ENCODE peak calls at places on chromosomes 13 and 19, in ten cellular contexts. One of them, this sample, is unnamed.

GRCh38 chr19:46724468-46724867 is 7.6 kb upstream of the PRKD2 start:
- DNase-seq in fibroblast of lung: no peak
- DNase-seq in effector memory CD4-positive, alpha-beta T cell: no peak
- DNase-seq in nucleus accumbens: no peak
- DNase-seq in CD4-positive, alpha-beta T cell: no peak
- DNase-seq in GM12865: no peak
- DNase-seq in anterior cingulate cortex: peak
- DNase-seq in tibial artery: no peak
- DNase-seq in kidney tubule cell: no peak
- DNase-seq in CD4-positive, CD25-positive, alpha-beta regulatory T cell: no peak
- DNase-seq in this sample: no peak

GRCh38 chr19:16025108-16026101 is 50.9 kb upstream of the TPM4 start:
- DNase-seq in fibroblast of lung: peak
- DNase-seq in effector memory CD4-positive, alpha-beta T cell: no peak
- DNase-seq in nucleus accumbens: no peak
- DNase-seq in CD4-positive, alpha-beta T cell: no peak
- DNase-seq in GM12865: peak
- DNase-seq in anterior cingulate cortex: no peak
- DNase-seq in tibial artery: no peak
- DNase-seq in kidney tubule cell: peak
- DNase-seq in CD4-positive, CD25-positive, alpha-beta regulatory T cell: no peak
- DNase-seq in this sample: no peak

GRCh38 chr13:43663474-43664090 is 123.2 kb downstream of the ENOX1 start:
- DNase-seq in fibroblast of lung: peak
- DNase-seq in effector memory CD4-positive, alpha-beta T cell: no peak
- DNase-seq in nucleus accumbens: no peak
- DNase-seq in CD4-positive, alpha-beta T cell: no peak
- DNase-seq in GM12865: no peak
- DNase-seq in anterior cingulate cortex: no peak
- DNase-seq in tibial artery: no peak
- DNase-seq in kidney tubule cell: peak
- DNase-seq in CD4-positive, CD25-positive, alpha-beta regulatory T cell: no peak
- DNase-seq in this sample: no peak

GRCh38 chr19:43505941-43506340 is 1.4 kb upstream of the PHLDB3 start:
- DNase-seq in fibroblast of lung: no peak
- DNase-seq in effector memory CD4-positive, alpha-beta T cell: no peak
- DNase-seq in nucleus accumbens: no peak
- DNase-seq in CD4-positive, alpha-beta T cell: no peak
- DNase-seq in GM12865: no peak
- DNase-seq in anterior cingulate cortex: no peak
- DNase-seq in tibial artery: no peak
- DNase-seq in kidney tubule cell: no peak
- DNase-seq in CD4-positive, CD25-positive, alpha-beta regulatory T cell: peak
- DNase-seq in this sample: no peak

GRCh38 chr19:2003901-2004300 is 11.6 kb downstream of the BTBD2 start:
- DNase-seq in fibroblast of lung: no peak
- DNase-seq in effector memory CD4-positive, alpha-beta T cell: no peak
- DNase-seq in nucleus accumbens: no peak
- DNase-seq in CD4-positive, alpha-beta T cell: no peak
- DNase-seq in GM12865: no peak
- DNase-seq in anterior cingulate cortex: no peak
- DNase-seq in tibial artery: no peak
- DNase-seq in kidney tubule cell: no peak
- DNase-seq in CD4-positive, CD25-positive, alpha-beta regulatory T cell: no peak
- DNase-seq in this sample: no peak

GRCh38 chr19:48330012-48330681 is 4.8 kb downstream of the EMP3 start:
- DNase-seq in fibroblast of lung: no peak
- DNase-seq in effector memory CD4-positive, alpha-beta T cell: peak
- DNase-seq in nucleus accumbens: peak
- DNase-seq in CD4-positive, alpha-beta T cell: peak
- DNase-seq in GM12865: peak
- DNase-seq in anterior cingulate cortex: peak
- DNase-seq in tibial artery: peak
- DNase-seq in kidney tubule cell: peak
- DNase-seq in CD4-positive, CD25-positive, alpha-beta regulatory T cell: peak
- DNase-seq in this sample: peak

GRCh38 chr13:110984392-110984791 is 69.5 kb upstream of the ANKRD10 start:
- DNase-seq in fibroblast of lung: peak
- DNase-seq in effector memory CD4-positive, alpha-beta T cell: no peak
- DNase-seq in nucleus accumbens: no peak
- DNase-seq in CD4-positive, alpha-beta T cell: no peak
- DNase-seq in GM12865: no peak
- DNase-seq in anterior cingulate cortex: no peak
- DNase-seq in tibial artery: no peak
- DNase-seq in kidney tubule cell: no peak
- DNase-seq in CD4-positive, CD25-positive, alpha-beta regulatory T cell: no peak
- DNase-seq in this sample: no peak

GRCh38 chr13:42990147-42990990 is 1.7 kb downstream of the EPSTI1 start:
- DNase-seq in fibroblast of lung: peak
- DNase-seq in effector memory CD4-positive, alpha-beta T cell: no peak
- DNase-seq in nucleus accumbens: no peak
- DNase-seq in CD4-positive, alpha-beta T cell: no peak
- DNase-seq in GM12865: peak
- DNase-seq in anterior cingulate cortex: no peak
- DNase-seq in tibial artery: no peak
- DNase-seq in kidney tubule cell: no peak
- DNase-seq in CD4-positive, CD25-positive, alpha-beta regulatory T cell: peak
- DNase-seq in this sample: no peak

GRCh38 chr13:33744589-33745369 is 73.2 kb upstream of the RFC3 start:
- DNase-seq in fibroblast of lung: no peak
- DNase-seq in effector memory CD4-positive, alpha-beta T cell: no peak
- DNase-seq in nucleus accumbens: no peak
- DNase-seq in CD4-positive, alpha-beta T cell: no peak
- DNase-seq in GM12865: peak
- DNase-seq in anterior cingulate cortex: no peak
- DNase-seq in tibial artery: no peak
- DNase-seq in kidney tubule cell: no peak
- DNase-seq in CD4-positive, CD25-positive, alpha-beta regulatory T cell: no peak
- DNase-seq in this sample: no peak

GRCh38 chr19:13401388-13401787 is 104.9 kb downstream of the CACNA1A start:
- DNase-seq in fibroblast of lung: peak
- DNase-seq in effector memory CD4-positive, alpha-beta T cell: no peak
- DNase-seq in nucleus accumbens: no peak
- DNase-seq in CD4-positive, alpha-beta T cell: no peak
- DNase-seq in GM12865: peak
- DNase-seq in anterior cingulate cortex: no peak
- DNase-seq in tibial artery: no peak
- DNase-seq in kidney tubule cell: peak
- DNase-seq in CD4-positive, CD25-positive, alpha-beta regulatory T cell: peak
- DNase-seq in this sample: no peak

GRCh38 chr13:113582841-113583631 is 1.5 kb upstream of the TFDP1 start:
- DNase-seq in fibroblast of lung: no peak
- DNase-seq in effector memory CD4-positive, alpha-beta T cell: no peak
- DNase-seq in nucleus accumbens: no peak
- DNase-seq in CD4-positive, alpha-beta T cell: no peak
- DNase-seq in GM12865: no peak
- DNase-seq in anterior cingulate cortex: no peak
- DNase-seq in tibial artery: peak
- DNase-seq in kidney tubule cell: no peak
- DNase-seq in CD4-positive, CD25-positive, alpha-beta regulatory T cell: no peak
- DNase-seq in this sample: no peak

GRCh38 chr13:113049981-113050380 is 55.6 kb upstream of the F7 start:
- DNase-seq in fibroblast of lung: no peak
- DNase-seq in effector memory CD4-positive, alpha-beta T cell: no peak
- DNase-seq in nucleus accumbens: no peak
- DNase-seq in CD4-positive, alpha-beta T cell: no peak
- DNase-seq in GM12865: no peak
- DNase-seq in anterior cingulate cortex: no peak
- DNase-seq in tibial artery: no peak
- DNase-seq in kidney tubule cell: no peak
- DNase-seq in CD4-positive, CD25-positive, alpha-beta regulatory T cell: no peak
- DNase-seq in this sample: no peak

GRCh38 chr13:48679941-48680630 is 26.4 kb downstream of the CYSLTR2 start:
- DNase-seq in fibroblast of lung: no peak
- DNase-seq in effector memory CD4-positive, alpha-beta T cell: no peak
- DNase-seq in nucleus accumbens: no peak
- DNase-seq in CD4-positive, alpha-beta T cell: no peak
- DNase-seq in GM12865: no peak
- DNase-seq in anterior cingulate cortex: no peak
- DNase-seq in tibial artery: no peak
- DNase-seq in kidney tubule cell: no peak
- DNase-seq in CD4-positive, CD25-positive, alpha-beta regulatory T cell: no peak
- DNase-seq in this sample: no peak

GRCh38 chr13:46850214-46850613 is 46.6 kb downstream of the HTR2A start:
- DNase-seq in fibroblast of lung: no peak
- DNase-seq in effector memory CD4-positive, alpha-beta T cell: no peak
- DNase-seq in nucleus accumbens: no peak
- DNase-seq in CD4-positive, alpha-beta T cell: no peak
- DNase-seq in GM12865: peak
- DNase-seq in anterior cingulate cortex: no peak
- DNase-seq in tibial artery: no peak
- DNase-seq in kidney tubule cell: no peak
- DNase-seq in CD4-positive, CD25-positive, alpha-beta regulatory T cell: no peak
- DNase-seq in this sample: no peak

GRCh38 chr19:2574478-2574931 is 98.6 kb downstream of the GADD45B start:
- DNase-seq in fibroblast of lung: no peak
- DNase-seq in effector memory CD4-positive, alpha-beta T cell: no peak
- DNase-seq in nucleus accumbens: no peak
- DNase-seq in CD4-positive, alpha-beta T cell: no peak
- DNase-seq in GM12865: no peak
- DNase-seq in anterior cingulate cortex: no peak
- DNase-seq in tibial artery: peak
- DNase-seq in kidney tubule cell: no peak
- DNase-seq in CD4-positive, CD25-positive, alpha-beta regulatory T cell: no peak
- DNase-seq in this sample: no peak

GRCh38 chr19:18152817-18153554 is at the start of gene PIK3R2:
- DNase-seq in fibroblast of lung: peak
- DNase-seq in effector memory CD4-positive, alpha-beta T cell: peak
- DNase-seq in nucleus accumbens: peak
- DNase-seq in CD4-positive, alpha-beta T cell: peak
- DNase-seq in GM12865: peak
- DNase-seq in anterior cingulate cortex: peak
- DNase-seq in tibial artery: peak
- DNase-seq in kidney tubule cell: peak
- DNase-seq in CD4-positive, CD25-positive, alpha-beta regulatory T cell: peak
- DNase-seq in this sample: peak

GRCh38 chr19:49635530-49636229 is 4.3 kb downstream of the RRAS start:
- DNase-seq in fibroblast of lung: no peak
- DNase-seq in effector memory CD4-positive, alpha-beta T cell: no peak
- DNase-seq in nucleus accumbens: no peak
- DNase-seq in CD4-positive, alpha-beta T cell: no peak
- DNase-seq in GM12865: no peak
- DNase-seq in anterior cingulate cortex: peak
- DNase-seq in tibial artery: no peak
- DNase-seq in kidney tubule cell: no peak
- DNase-seq in CD4-positive, CD25-positive, alpha-beta regulatory T cell: no peak
- DNase-seq in this sample: no peak

GRCh38 chr19:47608074-47608907 is 643 bp upstream of the BICRA start:
- DNase-seq in fibroblast of lung: peak
- DNase-seq in effector memory CD4-positive, alpha-beta T cell: peak
- DNase-seq in nucleus accumbens: peak
- DNase-seq in CD4-positive, alpha-beta T cell: peak
- DNase-seq in GM12865: peak
- DNase-seq in anterior cingulate cortex: peak
- DNase-seq in tibial artery: peak
- DNase-seq in kidney tubule cell: peak
- DNase-seq in CD4-positive, CD25-positive, alpha-beta regulatory T cell: peak
- DNase-seq in this sample: peak

GRCh38 chr19:3710265-3710812 is 2.2 kb downstream of the TJP3 start:
- DNase-seq in fibroblast of lung: peak
- DNase-seq in effector memory CD4-positive, alpha-beta T cell: no peak
- DNase-seq in nucleus accumbens: peak
- DNase-seq in CD4-positive, alpha-beta T cell: no peak
- DNase-seq in GM12865: no peak
- DNase-seq in anterior cingulate cortex: no peak
- DNase-seq in tibial artery: peak
- DNase-seq in kidney tubule cell: peak
- DNase-seq in CD4-positive, CD25-positive, alpha-beta regulatory T cell: no peak
- DNase-seq in this sample: no peak

GRCh38 chr13:76764429-76764828 is 121.8 kb downstream of the KCTD12 start:
- DNase-seq in fibroblast of lung: peak
- DNase-seq in effector memory CD4-positive, alpha-beta T cell: no peak
- DNase-seq in nucleus accumbens: no peak
- DNase-seq in CD4-positive, alpha-beta T cell: no peak
- DNase-seq in GM12865: no peak
- DNase-seq in anterior cingulate cortex: no peak
- DNase-seq in tibial artery: peak
- DNase-seq in kidney tubule cell: peak
- DNase-seq in CD4-positive, CD25-positive, alpha-beta regulatory T cell: no peak
- DNase-seq in this sample: no peak

GRCh38 chr19:16070366-16070990 is 5.8 kb upstream of the TPM4 start:
- DNase-seq in fibroblast of lung: no peak
- DNase-seq in effector memory CD4-positive, alpha-beta T cell: peak
- DNase-seq in nucleus accumbens: no peak
- DNase-seq in CD4-positive, alpha-beta T cell: peak
- DNase-seq in GM12865: peak
- DNase-seq in anterior cingulate cortex: no peak
- DNase-seq in tibial artery: peak
- DNase-seq in kidney tubule cell: peak
- DNase-seq in CD4-positive, CD25-positive, alpha-beta regulatory T cell: peak
- DNase-seq in this sample: peak

GRCh38 chr19:3346677-3347353 is 19.6 kb upstream of the NFIC start:
- DNase-seq in fibroblast of lung: peak
- DNase-seq in effector memory CD4-positive, alpha-beta T cell: no peak
- DNase-seq in nucleus accumbens: peak
- DNase-seq in CD4-positive, alpha-beta T cell: no peak
- DNase-seq in GM12865: no peak
- DNase-seq in anterior cingulate cortex: peak
- DNase-seq in tibial artery: peak
- DNase-seq in kidney tubule cell: no peak
- DNase-seq in CD4-positive, CD25-positive, alpha-beta regulatory T cell: no peak
- DNase-seq in this sample: no peak

GRCh38 chr19:38346837-38347236 is 11.2 kb downstream of the CATSPERG start:
- DNase-seq in fibroblast of lung: no peak
- DNase-seq in effector memory CD4-positive, alpha-beta T cell: no peak
- DNase-seq in nucleus accumbens: no peak
- DNase-seq in CD4-positive, alpha-beta T cell: no peak
- DNase-seq in GM12865: no peak
- DNase-seq in anterior cingulate cortex: no peak
- DNase-seq in tibial artery: no peak
- DNase-seq in kidney tubule cell: no peak
- DNase-seq in CD4-positive, CD25-positive, alpha-beta regulatory T cell: no peak
- DNase-seq in this sample: no peak

GRCh38 chr13:113754242-113754641 is 4.8 kb upstream of the TMEM255B start:
- DNase-seq in fibroblast of lung: no peak
- DNase-seq in effector memory CD4-positive, alpha-beta T cell: no peak
- DNase-seq in nucleus accumbens: no peak
- DNase-seq in CD4-positive, alpha-beta T cell: no peak
- DNase-seq in GM12865: no peak
- DNase-seq in anterior cingulate cortex: no peak
- DNase-seq in tibial artery: no peak
- DNase-seq in kidney tubule cell: no peak
- DNase-seq in CD4-positive, CD25-positive, alpha-beta regulatory T cell: no peak
- DNase-seq in this sample: no peak

GRCh38 chr13:44853641-44854040 is 135.6 kb downstream of the NUFIP1 start:
- DNase-seq in fibroblast of lung: no peak
- DNase-seq in effector memory CD4-positive, alpha-beta T cell: no peak
- DNase-seq in nucleus accumbens: no peak
- DNase-seq in CD4-positive, alpha-beta T cell: no peak
- DNase-seq in GM12865: no peak
- DNase-seq in anterior cingulate cortex: no peak
- DNase-seq in tibial artery: no peak
- DNase-seq in kidney tubule cell: peak
- DNase-seq in CD4-positive, CD25-positive, alpha-beta regulatory T cell: no peak
- DNase-seq in this sample: no peak

GRCh38 chr19:4064551-4065260 is 2.0 kb downstream of the ZBTB7A start:
- DNase-seq in fibroblast of lung: peak
- DNase-seq in effector memory CD4-positive, alpha-beta T cell: peak
- DNase-seq in nucleus accumbens: peak
- DNase-seq in CD4-positive, alpha-beta T cell: no peak
- DNase-seq in GM12865: peak
- DNase-seq in anterior cingulate cortex: peak
- DNase-seq in tibial artery: peak
- DNase-seq in kidney tubule cell: peak
- DNase-seq in CD4-positive, CD25-positive, alpha-beta regulatory T cell: peak
- DNase-seq in this sample: no peak

GRCh38 chr13:27088619-27089018 is 83.0 kb downstream of the USP12 start:
- DNase-seq in fibroblast of lung: no peak
- DNase-seq in effector memory CD4-positive, alpha-beta T cell: no peak
- DNase-seq in nucleus accumbens: no peak
- DNase-seq in CD4-positive, alpha-beta T cell: no peak
- DNase-seq in GM12865: no peak
- DNase-seq in anterior cingulate cortex: no peak
- DNase-seq in tibial artery: no peak
- DNase-seq in kidney tubule cell: no peak
- DNase-seq in CD4-positive, CD25-positive, alpha-beta regulatory T cell: no peak
- DNase-seq in this sample: no peak

GRCh38 chr19:16542894-16543498 is 759 bp upstream of the CHERP start:
- DNase-seq in fibroblast of lung: peak
- DNase-seq in effector memory CD4-positive, alpha-beta T cell: no peak
- DNase-seq in nucleus accumbens: no peak
- DNase-seq in CD4-positive, alpha-beta T cell: no peak
- DNase-seq in GM12865: peak
- DNase-seq in anterior cingulate cortex: no peak
- DNase-seq in tibial artery: no peak
- DNase-seq in kidney tubule cell: peak
- DNase-seq in CD4-positive, CD25-positive, alpha-beta regulatory T cell: peak
- DNase-seq in this sample: no peak

This sample was measured in activated T-cell treated with anti-CD3 and anti-CD28 coated beads for 1 hour.